ENCODE peak calls at places on chromosomes 13 and 19, in five cellular contexts. N is GM23338, M is tibial artery, H is upper lobe of right lung, S is pancreas. C is an unnamed sample.
A peak's percentile ranks its signal among the peaks of the same experiment; 100 is the strongest.

GRCh38 chr19:58550362-58551122 is 4.4 kb downstream of the CHMP2A start:
- DNase-seq in S (no peak), N (no peak), H (no peak), M (no peak), C (no peak)

GRCh38 chr13:91372813-91373420 is 25.4 kb downstream of the MIR17HG start:
- DNase-seq in N (no peak), M (no peak), S (no peak), H (no peak), C (no peak)

GRCh38 chr13:92074658-92075057 is 676.2 kb downstream of the GPC5 start:
- DNase-seq in H (no peak), N (peak; percentile 65), M (no peak), S (no peak), C (no peak)

GRCh38 chr19:5407356-5407755 is 47.9 kb upstream of the ZNRF4 start:
- DNase-seq in M (no peak), S (no peak), N (peak; percentile 80), H (no peak), C (no peak)

GRCh38 chr13:112106467-112107141 is 39.7 kb downstream of the SOX1 start:
- DNase-seq in M (no peak), N (peak; percentile 68), H (no peak), S (no peak), C (no peak)

GRCh38 chr13:79806821-79807220 is 325.9 kb downstream of the NDFIP2 start:
- DNase-seq in N (no peak), H (no peak), M (no peak), S (no peak), C (no peak)

GRCh38 chr19:18086590-18087138 is at the start of gene IL12RB1:
- DNase-seq in M (no peak), N (no peak), H (no peak), S (no peak), C (no peak)

GRCh38 chr13:66558511-66558910 is 671.6 kb downstream of the PCDH9 start:
- DNase-seq in S (no peak), H (no peak), M (no peak), N (no peak), C (no peak)

GRCh38 chr19:54454781-54455675 is 6.0 kb downstream of the LENG8 start:
- DNase-seq in H (no peak), N (no peak), S (peak; percentile 75), M (no peak), C (no peak)

DNA sequence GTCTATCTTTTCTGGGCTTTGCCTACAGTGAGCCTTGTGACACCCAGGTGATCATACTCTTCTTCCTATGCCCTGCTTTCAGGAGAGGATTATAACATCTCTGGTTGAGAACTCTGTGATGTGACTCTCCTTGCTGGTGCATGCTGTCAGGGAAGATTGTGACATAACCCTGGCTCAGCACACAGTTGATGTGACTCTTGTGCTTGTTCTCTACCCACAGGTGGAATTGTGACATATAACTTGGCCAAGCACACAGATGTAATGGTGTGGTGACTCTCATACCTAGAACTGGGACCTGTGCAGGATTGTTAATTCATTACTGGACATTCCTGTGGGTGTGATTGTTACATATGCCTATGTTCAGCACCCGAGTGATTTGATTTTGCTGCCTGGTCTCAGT is 21.7 kb upstream of the ZNF254 start:
- DNase-seq in M (no peak), N (no peak), S (no peak), H (no peak), C (no peak)
- H3K4me1 ChIP-seq in M (no peaks in the 10 kb centered on the region), N (no peaks in the 10 kb centered on the region), S (no peaks in the 10 kb centered on the region), H (no peaks in the 10 kb centered on the region), C (no peaks in the 10 kb centered on the region)

GRCh38 chr19:10290876-10291553 is 1.3 kb downstream of the ICAM5 start:
- DNase-seq in M (no peak), S (no peak), H (peak; percentile 92), N (peak; percentile 76), C (peak; percentile 64)

GRCh38 chr19:10291554-10292205 is 1.9 kb downstream of the ICAM5 start:
- DNase-seq in M (no peak), N (no peak), S (peak; percentile 70), H (no peak), C (no peak)

GRCh38 chr19:10292789-10293636 is 3.3 kb downstream of the ICAM5 start:
- DNase-seq in M (no peak), H (no peak), N (peak; percentile 65), S (peak; percentile 76), C (no peak)

GRCh38 chr19:10293637-10294367 is 4.0 kb downstream of the ICAM5 start:
- DNase-seq in M (no peak), S (no peak), H (no peak), N (peak; percentile 41), C (no peak)

GRCh38 chr19:10292206-10292788 is 2.5 kb downstream of the ICAM5 start:
- DNase-seq in S (peak; percentile 91), H (peak; percentile 96), N (peak; percentile 98), M (peak; percentile 82), C (peak; percentile 85)
- H3K4me1 ChIP-seq in S (peaks cover 22% of the 10 kb centered on the region), H (peaks cover 63% of the 10 kb centered on the region), N (peaks cover 17% of the 10 kb centered on the region), M (no peaks in the 10 kb centered on the region), C (peaks cover 88% of the 10 kb centered on the region)

DNA sequence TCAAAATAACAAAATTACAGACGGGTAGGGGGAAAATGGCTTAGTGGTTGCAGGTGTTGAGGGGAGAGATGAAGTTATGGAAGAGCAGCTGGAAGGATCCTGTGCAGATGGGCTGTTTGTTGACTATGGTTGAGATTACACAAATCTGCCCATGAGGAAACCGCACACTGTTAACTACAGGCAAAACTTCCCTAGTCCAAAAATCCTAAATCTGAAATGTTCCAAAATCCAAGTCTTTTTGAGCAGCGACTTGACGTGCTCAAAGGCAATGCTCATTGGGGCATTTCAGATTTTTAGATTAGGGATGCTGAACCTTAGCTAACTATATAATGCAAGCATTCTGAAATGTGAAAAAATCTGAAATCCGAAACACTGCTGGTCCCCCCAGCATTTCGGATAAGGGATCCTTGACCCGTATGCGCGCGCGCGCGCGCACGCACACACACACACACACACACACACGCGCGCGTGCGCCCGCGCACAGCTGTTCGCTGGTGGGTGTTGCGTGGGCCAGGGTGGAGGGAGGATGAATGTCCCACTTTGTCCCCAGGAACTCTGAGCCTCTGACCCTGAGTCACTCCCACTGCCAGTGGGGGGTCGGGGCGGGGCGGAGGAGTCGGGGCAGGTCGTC is 6.8 kb downstream of the F2RL3 start:
- DNase-seq in H (no peak), M (no peak), S (peak; percentile 54), N (no peak), C (no peak)
- H3K4me1 ChIP-seq in H (peaks cover 6% of the 10 kb centered on the region), M (no peaks in the 10 kb centered on the region), S (no peaks in the 10 kb centered on the region), N (peaks cover 3% of the 10 kb centered on the region), C (peaks cover 21% of the 10 kb centered on the region)

GRCh38 chr13:46603165-46603603 is 50.2 kb downstream of the LRCH1 start:
- DNase-seq in S (no peak), H (no peak), M (no peak), N (peak; percentile 55), C (no peak)
- H3K4me1 ChIP-seq in S (peaks cover 29% of the 10 kb centered on the region), H (peaks cover 66% of the 10 kb centered on the region), M (no peaks in the 10 kb centered on the region), N (peaks cover 9% of the 10 kb centered on the region), C (peaks cover 76% of the 10 kb centered on the region)

DNA sequence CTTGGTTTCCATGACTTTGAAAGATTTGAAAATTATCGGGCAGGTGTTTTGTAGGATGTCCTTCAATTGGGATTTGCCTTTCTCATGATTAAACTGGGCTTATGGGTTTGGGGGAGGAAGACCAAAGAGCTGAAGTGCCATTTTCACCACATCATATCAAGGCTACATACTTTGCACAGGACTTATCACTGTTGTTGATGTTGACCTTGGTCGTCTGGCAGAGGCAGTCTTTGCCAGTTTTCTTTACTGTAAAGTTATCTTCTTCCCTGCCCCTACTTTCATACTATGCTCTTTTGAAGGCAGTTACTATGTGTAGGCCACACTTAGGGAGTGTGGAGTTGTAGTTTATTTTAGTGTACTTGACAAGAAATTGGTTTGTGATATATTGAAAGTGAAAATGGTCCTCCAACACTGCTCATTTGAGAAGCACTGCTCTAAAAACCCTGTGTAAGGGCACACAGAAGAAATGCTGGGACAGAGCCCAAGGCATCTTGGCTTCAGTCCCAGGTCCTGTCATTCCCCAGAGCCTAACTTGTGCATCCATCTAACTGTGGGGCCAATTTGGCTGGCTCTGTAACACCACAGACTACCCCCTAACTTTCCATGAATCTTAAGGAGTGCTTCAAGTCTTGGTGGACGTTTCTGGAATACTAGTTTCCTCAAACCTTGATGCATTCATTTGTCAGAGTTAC is 384.9 kb downstream of the KCNRG start:
- DNase-seq in S (no peak), N (no peak), M (no peak), H (no peak), C (peak; percentile 64)
- H3K4me1 ChIP-seq in S (no peaks in the 10 kb centered on the region), N (no peaks in the 10 kb centered on the region), M (no peaks in the 10 kb centered on the region), H (no peaks in the 10 kb centered on the region), C (peaks cover 20% of the 10 kb centered on the region)